ENCODE peak calls at places on chromosomes 12 and 14, in nine cellular contexts. I, Y, F, N, D, Z, C, B and T are unnamed samples.

GRCh38 chr12:28936711-28937110 is 212.4 kb upstream of the FAR2 start:
- DNase-seq in I (no peak), Y (no peak), F (no peak), N (no peak), D (no peak), Z (no peak), C (no peak), B (no peak), T (no peak)

GRCh38 chr12:114774181-114774580 is 90.2 kb upstream of the TBX3 start:
- DNase-seq in I (no peak), Y (no peak), F (no peak), N (no peak), D (no peak), Z (no peak), C (no peak), B (no peak), T (no peak)

GRCh38 chr14:72616294-72616693 is 277.6 kb downstream of the DPF3 start:
- DNase-seq in I (no peak), Y (no peak), F (no peak), N (peak), D (no peak), Z (no peak), C (peak), B (no peak), T (no peak)

GRCh38 chr14:68527329-68527851 is 265.5 kb downstream of the ZFP36L1 start:
- DNase-seq in I (no peak), Y (peak), F (no peak), N (no peak), D (no peak), Z (no peak), C (no peak), B (no peak), T (peak)

GRCh38 chr14:100147181-100147631 is 12.2 kb downstream of the DEGS2 start:
- DNase-seq in I (no peak), Y (no peak), F (no peak), N (no peak), D (no peak), Z (peak), C (no peak), B (peak), T (no peak)

GRCh38 chr14:64465208-64465821 is at the start of gene AKAP5:
- DNase-seq in I (peak), Y (peak), F (peak), N (peak), D (peak), Z (peak), C (no peak), B (peak), T (peak)

GRCh38 chr14:53850714-53851296 is 105.8 kb downstream of the BMP4 start:
- DNase-seq in I (no peak), Y (no peak), F (no peak), N (no peak), D (no peak), Z (no peak), C (no peak), B (no peak), T (peak)

GRCh38 chr12:26938660-26939185 is 453 bp downstream of the FGFR1OP2 start:
- DNase-seq in I (no peak), Y (no peak), F (no peak), N (no peak), D (no peak), Z (no peak), C (no peak), B (no peak), T (no peak)

GRCh38 chr12:24591079-24591626 is 357.7 kb downstream of the BCAT1 start:
- DNase-seq in I (no peak), Y (no peak), F (no peak), N (no peak), D (no peak), Z (no peak), C (no peak), B (no peak), T (no peak)

GRCh38 chr14:105877645-105878044 is 351.3 kb downstream of the TMEM121 start:
- DNase-seq in I (no peak), Y (no peak), F (no peak), N (no peak), D (no peak), Z (no peak), C (no peak), B (no peak), T (no peak)

GRCh38 chr14:45426685-45427282 is 173.8 kb upstream of the MIS18BP1 start:
- DNase-seq in I (peak), Y (peak), F (peak), N (no peak), D (peak), Z (no peak), C (no peak), B (peak), T (peak)

GRCh38 chr12:127964717-127965116 is 302.3 kb upstream of the TMEM132C start:
- DNase-seq in I (no peak), Y (no peak), F (no peak), N (no peak), D (peak), Z (no peak), C (no peak), B (no peak), T (no peak)

GRCh38 chr14:63928744-63929174 is 76.0 kb downstream of the SYNE2 start:
- DNase-seq in I (peak), Y (no peak), F (no peak), N (no peak), D (no peak), Z (no peak), C (no peak), B (no peak), T (peak)

GRCh38 chr12:57049047-57049446 is 882 bp downstream of the MYO1A start:
- DNase-seq in I (no peak), Y (no peak), F (no peak), N (no peak), D (no peak), Z (no peak), C (no peak), B (no peak), T (no peak)

GRCh38 chr14:53542692-53543091 is 389.6 kb upstream of the DDHD1 start:
- DNase-seq in I (peak), Y (peak), F (no peak), N (no peak), D (no peak), Z (no peak), C (no peak), B (no peak), T (peak)

GRCh38 chr14:66613344-66613743 is 105.4 kb downstream of the GPHN start:
- DNase-seq in I (no peak), Y (no peak), F (no peak), N (no peak), D (no peak), Z (no peak), C (no peak), B (no peak), T (no peak)

GRCh38 chr14:35368993-35369392 is 35.6 kb downstream of the NFKBIA start:
- DNase-seq in I (no peak), Y (no peak), F (no peak), N (no peak), D (no peak), Z (no peak), C (no peak), B (no peak), T (no peak)

GRCh38 chr14:92459479-92460421 is 53.8 kb upstream of the RIN3 start:
- DNase-seq in I (peak), Y (no peak), F (no peak), N (peak), D (no peak), Z (no peak), C (no peak), B (no peak), T (peak)

GRCh38 chr12:96514328-96514727 is 25.0 kb downstream of the CFAP54 start:
- DNase-seq in I (peak), Y (no peak), F (no peak), N (no peak), D (no peak), Z (no peak), C (no peak), B (no peak), T (no peak)

GRCh38 chr14:55129428-55130193 is 559 bp downstream of the LGALS3 start:
- DNase-seq in I (peak), Y (peak), F (peak), N (peak), D (no peak), Z (peak), C (no peak), B (peak), T (peak)

GRCh38 chr12:50925342-50925651 is 27.0 kb upstream of the HIGD1C start:
- DNase-seq in I (peak), Y (no peak), F (no peak), N (no peak), D (peak), Z (no peak), C (no peak), B (no peak), T (no peak)

GRCh38 chr12:122174155-122174845 is at the start of gene IL31:
- DNase-seq in I (no peak), Y (no peak), F (no peak), N (no peak), D (no peak), Z (no peak), C (no peak), B (no peak), T (no peak)

GRCh38 chr14:87628129-87628528 is 364.9 kb downstream of the GALC start:
- DNase-seq in I (no peak), Y (peak), F (no peak), N (no peak), D (no peak), Z (no peak), C (peak), B (no peak), T (no peak)

GRCh38 chr12:117218149-117218548 is 27.9 kb upstream of the FBXO21 start:
- DNase-seq in I (no peak), Y (no peak), F (no peak), N (no peak), D (no peak), Z (no peak), C (no peak), B (no peak), T (no peak)

GRCh38 chr12:64560395-64561301 is 49.6 kb upstream of the RASSF3 start:
- DNase-seq in I (no peak), Y (peak), F (no peak), N (no peak), D (peak), Z (no peak), C (peak), B (no peak), T (peak)

GRCh38 chr14:66652736-66653135 is 144.8 kb downstream of the GPHN start:
- DNase-seq in I (peak), Y (peak), F (no peak), N (no peak), D (no peak), Z (no peak), C (no peak), B (no peak), T (no peak)

GRCh38 chr12:28173440-28173839 is 16.8 kb upstream of the CCDC91 start:
- DNase-seq in I (no peak), Y (no peak), F (no peak), N (no peak), D (no peak), Z (no peak), C (no peak), B (no peak), T (no peak)

GRCh38 chr12:54213084-54213483 is 24.3 kb upstream of the SMUG1 start:
- DNase-seq in I (no peak), Y (no peak), F (no peak), N (no peak), D (no peak), Z (no peak), C (no peak), B (no peak), T (no peak)

GRCh38 chr12:112025808-112026375 is 12.7 kb downstream of the ERP29 start:
- DNase-seq in I (peak), Y (no peak), F (no peak), N (no peak), D (no peak), Z (no peak), C (no peak), B (no peak), T (peak)

GRCh38 chr14:93824076-93824475 is 35.8 kb upstream of the PRIMA1 start:
- DNase-seq in I (no peak), Y (no peak), F (no peak), N (no peak), D (no peak), Z (no peak), C (no peak), B (no peak), T (no peak)

GRCh38 chr12:68760806-68761441 is 14.9 kb downstream of the SLC35E3 start:
- DNase-seq in I (no peak), Y (no peak), F (no peak), N (no peak), D (no peak), Z (no peak), C (no peak), B (no peak), T (no peak)

GRCh38 chr12:94109154-94109553 is 39.2 kb upstream of the PLXNC1 start:
- DNase-seq in I (no peak), Y (no peak), F (no peak), N (no peak), D (peak), Z (no peak), C (peak), B (peak), T (no peak)

GRCh38 chr12:83514372-83514771 is 827.7 kb downstream of the TMTC2 start:
- DNase-seq in I (no peak), Y (no peak), F (no peak), N (no peak), D (no peak), Z (no peak), C (no peak), B (no peak), T (no peak)

GRCh38 chr12:51819851-51820720 is 28.4 kb downstream of the FIGNL2 start:
- DNase-seq in I (no peak), Y (no peak), F (no peak), N (no peak), D (no peak), Z (no peak), C (no peak), B (no peak), T (no peak)